ENCODE peak calls at places on chromosomes 16 and 17, in five cellular contexts. P is gastrocnemius medialis, Z is GM12878, X is adrenal gland, M is transverse colon. G is an unnamed sample.

GRCh38 chr17:21379080-21379711 is 3.0 kb downstream of the KCNJ12 start:
- DNase-seq in X (no peak), P (peak; percentile 82), M (peak; percentile 84), Z (no peak), G (peak; percentile 94)

GRCh38 chr16:4283939-4284338 is 11.1 kb upstream of the TFAP4 start:
- DNase-seq in Z (no peak), M (no peak), P (no peak), X (no peak), G (no peak)

GRCh38 chr16:51408357-51408756 is 257.3 kb upstream of the SALL1 start:
- DNase-seq in M (no peak), X (no peak), Z (no peak), P (no peak), G (no peak)

GRCh38 chr16:70664325-70665112 is 18.2 kb downstream of the IL34 start:
- DNase-seq in M (no peak), P (peak; percentile 1), Z (no peak), X (no peak), G (no peak)

GRCh38 chr17:69450857-69451410 is 36.4 kb downstream of the MAP2K6 start:
- DNase-seq in M (no peak), Z (no peak), P (no peak), X (no peak), G (no peak)

GRCh38 chr16:4696905-4697866 is 3.8 kb downstream of the NUDT16L1 start:
- DNase-seq in M (no peak), Z (no peak), P (no peak), X (peak; percentile 64), G (no peak)

GRCh38 chr17:20053343-20053964 is 44.3 kb downstream of the SPECC1 start:
- DNase-seq in X (no peak), Z (no peak), P (no peak), M (no peak), G (no peak)

GRCh38 chr17:50661795-50662391 is 27.2 kb downstream of the ABCC3 start:
- DNase-seq in X (peak; percentile 94), M (peak; percentile 90), P (peak; percentile 38), Z (no peak), G (peak; percentile 77)

GRCh38 chr17:76442341-76443338 is 10.3 kb downstream of the UBE2O start:
- DNase-seq in Z (no peak), X (no peak), M (no peak), P (no peak), G (no peak)

GRCh38 chr17:29905086-29905878 is 24.7 kb downstream of the SSH2 start:
- DNase-seq in P (no peak), M (peak; percentile 20), Z (no peak), X (no peak), G (no peak)

GRCh38 chr17:33732116-33732515 is 439.0 kb upstream of the ASIC2 start:
- DNase-seq in X (no peak), M (no peak), Z (no peak), P (no peak), G (no peak)

GRCh38 chr17:58693208-58693607 is 806 bp downstream of the RAD51C start:
- DNase-seq in X (no peak), Z (no peak), P (no peak), M (no peak), G (no peak)

GRCh38 chr17:64216030-64216384 is 47.1 kb downstream of the TEX2 start:
- DNase-seq in P (no peak), X (no peak), M (no peak), Z (no peak), G (no peak)

GRCh38 chr16:72139908-72140307 is 32.0 kb downstream of the PMFBP1 start:
- DNase-seq in M (no peak), Z (no peak), X (no peak), P (no peak), G (no peak)

GRCh38 chr17:74097461-74098131 is 105.9 kb upstream of the RPL38 start:
- DNase-seq in X (no peak), M (no peak), P (no peak), Z (no peak), G (no peak)

GRCh38 chr16:6482861-6483530 is 849.6 kb upstream of the RBFOX1 start:
- DNase-seq in P (no peak), X (no peak), M (no peak), Z (no peak), G (no peak)

GRCh38 chr16:6484931-6485330 is 847.7 kb upstream of the RBFOX1 start:
- DNase-seq in P (no peak), Z (no peak), X (no peak), M (no peak), G (no peak)

GRCh38 chr16:6484121-6484520 is 848.5 kb upstream of the RBFOX1 start:
- DNase-seq in Z (no peak), X (no peak), P (no peak), M (no peak), G (no peak)

GRCh38 chr16:6483634-6484033 is 849.0 kb upstream of the RBFOX1 start:
- DNase-seq in Z (no peak), M (no peak), P (no peak), X (no peak), G (no peak)

DNA sequence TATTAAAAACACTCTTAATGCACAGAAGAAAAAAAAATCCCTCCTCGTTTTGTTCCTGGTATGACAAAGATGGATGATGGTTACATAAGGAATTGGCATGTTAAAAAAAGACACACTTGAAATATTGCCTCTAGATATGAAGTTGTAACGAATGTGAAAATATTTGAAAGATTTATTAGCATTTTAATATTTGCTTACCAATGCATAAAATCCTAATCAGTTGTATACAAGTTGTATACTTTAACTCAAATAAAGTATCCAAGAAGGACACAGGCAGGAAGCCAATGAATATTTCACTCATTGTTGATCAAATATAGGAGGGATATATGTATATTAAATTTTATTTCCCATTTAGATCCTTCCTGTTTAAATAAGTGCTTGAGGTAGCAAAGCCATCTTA is 850.8 kb upstream of the RBFOX1 start:
- DNase-seq in Z (no peak), M (no peak), P (no peak), X (no peak), G (no peak)
- H3K4me1 ChIP-seq in Z (no peaks in the 10 kb centered on the region), M (peaks cover 5% of the 10 kb centered on the region), P (no peaks in the 10 kb centered on the region), X (no peaks in the 10 kb centered on the region), G (no peaks in the 10 kb centered on the region)

GRCh38 chr17:81920612-81921530 is 2.9 kb upstream of the SIRT7 start:
- DNase-seq in M (no peak), Z (no peak), P (no peak), X (no peak), G (no peak)
- TF ChIP-seq POLR2A in M (no peak), Z (no peak), P (no peak), X (no peak), G (no peak)

DNA sequence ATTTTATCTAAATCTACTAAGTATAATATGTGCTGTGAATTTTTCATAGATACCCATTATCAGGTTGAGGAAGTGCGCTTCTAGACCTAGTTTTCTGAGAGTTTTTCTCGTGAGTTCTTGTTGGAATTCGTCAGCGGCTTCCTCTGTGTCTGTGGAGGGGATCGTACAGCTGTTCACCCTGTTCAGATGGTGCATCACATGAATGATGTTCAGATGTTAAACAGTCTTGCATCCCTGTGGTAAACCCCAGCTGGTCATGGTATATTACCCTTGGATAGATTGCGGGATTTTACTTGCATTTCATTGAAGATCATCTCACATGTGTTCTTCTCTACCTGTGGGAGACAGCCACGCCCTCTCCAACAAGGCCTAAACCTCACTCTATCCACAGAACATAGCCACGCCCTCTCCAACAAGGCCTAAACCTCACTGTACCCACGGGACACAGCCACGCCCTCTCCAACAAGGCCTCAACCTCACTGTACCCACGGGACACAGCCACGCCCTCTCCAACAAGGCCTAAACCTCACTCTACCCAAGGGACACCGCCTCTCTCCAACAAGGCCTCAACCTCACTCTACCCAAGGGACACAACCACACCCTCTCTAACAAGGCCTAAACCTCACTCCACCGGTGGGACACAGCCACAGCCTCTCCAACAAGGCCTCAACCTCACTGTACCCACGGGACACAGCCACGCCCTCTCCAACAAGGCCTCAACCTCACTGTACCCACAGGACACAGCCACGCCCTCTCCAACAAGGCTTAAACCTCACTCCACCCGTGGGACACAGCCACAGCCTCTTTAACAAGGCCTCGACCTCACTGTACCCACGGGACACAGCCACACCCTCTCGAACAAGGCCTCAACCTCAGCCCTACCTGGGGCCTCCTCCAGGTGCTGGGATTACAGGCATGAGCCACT is 180.2 kb upstream of the CHMP6 start:
- DNase-seq in Z (no peak), M (peak; percentile 8), P (no peak), X (no peak), G (no peak)
- H3K4me1 ChIP-seq in Z (no peaks in the 10 kb centered on the region), M (no peaks in the 10 kb centered on the region), P (peaks cover 13% of the 10 kb centered on the region), X (no peaks in the 10 kb centered on the region), G (no peaks in the 10 kb centered on the region)

GRCh38 chr16:78150233-78150632 is 50.8 kb downstream of the WWOX start:
- DNase-seq in X (no peak), Z (no peak), M (no peak), P (no peak), G (no peak)
- TF ChIP-seq POLR2A in X (no peak), Z (no peak), M (no peak), P (no peak), G (no peak)

GRCh38 chr16:68291227-68291626 is 19.5 kb downstream of the SLC7A6OS start:
- DNase-seq in X (no peak), Z (no peak), M (no peak), P (no peak), G (no peak)
- H3K4me1 ChIP-seq in X (peaks cover 21% of the 10 kb centered on the region), Z (peaks cover 43% of the 10 kb centered on the region), M (peaks cover 7% of the 10 kb centered on the region), P (peaks cover 54% of the 10 kb centered on the region), G (peaks cover 23% of the 10 kb centered on the region)

GRCh38 chr16:17303101-17303500 is 167.7 kb downstream of the XYLT1 start:
- DNase-seq in X (no peak), M (peak; percentile 56), Z (no peak), P (no peak), G (peak; percentile 53)

GRCh38 chr16:17302620-17303019 is 168.1 kb downstream of the XYLT1 start:
- DNase-seq in X (no peak), P (no peak), Z (no peak), M (no peak), G (no peak)

GRCh38 chr16:17304814-17305169 is 166.0 kb downstream of the XYLT1 start:
- DNase-seq in Z (no peak), X (peak; percentile 45), P (no peak), M (peak; percentile 41), G (no peak)

GRCh38 chr16:17305694-17306093 is 165.1 kb downstream of the XYLT1 start:
- DNase-seq in P (no peak), X (no peak), M (no peak), Z (peak; percentile 48), G (no peak)

GRCh38 chr16:17304124-17304813 is 166.5 kb downstream of the XYLT1 start:
- DNase-seq in Z (no peak), P (no peak), M (peak; percentile 35), X (no peak), G (peak; percentile 70)
- TF ChIP-seq POLR2A in Z (no peak), P (no peak), M (no peak), X (no peak), G (no peak)

GRCh38 chr16:81842564-81843242 is 63.6 kb downstream of the PLCG2 start:
- DNase-seq in Z (no peak), X (no peak), P (no peak), M (no peak), G (no peak)

GRCh38 chr16:81837312-81837748 is 58.2 kb downstream of the PLCG2 start:
- DNase-seq in Z (no peak), X (no peak), M (no peak), P (no peak), G (no peak)

GRCh38 chr16:81841709-81842108 is 62.6 kb downstream of the PLCG2 start:
- DNase-seq in Z (peak; percentile 63), X (no peak), P (no peak), M (no peak), G (no peak)

GRCh38 chr16:81836279-81837054 is 57.4 kb downstream of the PLCG2 start:
- DNase-seq in P (no peak), X (no peak), Z (peak; percentile 71), M (no peak), G (no peak)

GRCh38 chr16:81838794-81839193 is 59.7 kb downstream of the PLCG2 start:
- DNase-seq in X (no peak), P (no peak), Z (peak; percentile 57), M (no peak), G (no peak)
- H3K4me1 ChIP-seq in X (no peaks in the 10 kb centered on the region), P (no peaks in the 10 kb centered on the region), Z (peaks cover 87% of the 10 kb centered on the region), M (no peaks in the 10 kb centered on the region), G (no peaks in the 10 kb centered on the region)

G was measured in stomach.